ENCODE peak calls at places on chromosomes 4 and X, in seven cellular contexts. P, T, R, O, I, D and N are unnamed samples.

GRCh38 chrX:151793886-151794285 is 59.3 kb downstream of the CNGA2 start:
- DNase-seq in P (no peak), T (no peak), R (no peak), O (no peak), I (no peak), D (no peak), N (no peak)

GRCh38 chrX:24260827-24261550 is 52.9 kb downstream of the SUPT20HL2 start:
- DNase-seq in P (peak), T (no peak), R (no peak), O (no peak), I (peak), D (no peak), N (peak)

GRCh38 chr4:127214001-127214400 is 418.8 kb upstream of the INTU start:
- DNase-seq in P (no peak), T (no peak), R (no peak), O (no peak), I (no peak), D (no peak), N (no peak)

GRCh38 chrX:116317409-116317808 is 119.0 kb upstream of the SLC6A14 start:
- DNase-seq in P (no peak), T (no peak), R (no peak), O (peak), I (peak), D (no peak), N (peak)

GRCh38 chr4:16122225-16122624 is 38.4 kb upstream of the PROM1 start:
- DNase-seq in P (no peak), T (no peak), R (no peak), O (no peak), I (no peak), D (no peak), N (no peak)

GRCh38 chr4:125085-125820 is 952 bp downstream of the ZNF718 start:
- DNase-seq in P (peak), T (peak), R (no peak), O (peak), I (peak), D (no peak), N (no peak)

GRCh38 chr4:128528793-128529553 is 241.4 kb upstream of the PGRMC2 start:
- DNase-seq in P (no peak), T (peak), R (no peak), O (peak), I (no peak), D (no peak), N (no peak)

GRCh38 chr4:112509243-112510190 is 6.5 kb downstream of the NEUROG2 start:
- DNase-seq in P (peak), T (peak), R (no peak), O (peak), I (no peak), D (no peak), N (no peak)

GRCh38 chr4:42329421-42329820 is 67.9 kb upstream of the SHISA3 start:
- DNase-seq in P (no peak), T (no peak), R (no peak), O (no peak), I (no peak), D (no peak), N (no peak)

GRCh38 chr4:121307441-121308327 is 73.1 kb downstream of the QRFPR start:
- DNase-seq in P (peak), T (peak), R (no peak), O (peak), I (peak), D (no peak), N (no peak)

GRCh38 chrX:47586043-47586787 is 4.0 kb downstream of the TIMP1 start:
- DNase-seq in P (no peak), T (no peak), R (no peak), O (no peak), I (no peak), D (no peak), N (no peak)

GRCh38 chr4:75547647-75548387 is 8.0 kb upstream of the ODAPH start:
- DNase-seq in P (no peak), T (peak), R (no peak), O (peak), I (no peak), D (no peak), N (peak)

GRCh38 chrX:120311632-120312000 is 355 bp upstream of the TMEM255A start:
- DNase-seq in P (no peak), T (no peak), R (no peak), O (no peak), I (no peak), D (no peak), N (no peak)